ENCODE peak calls at places on chromosomes 1 and 21, in four cellular contexts. I is NT2/D1, R is iPS-NIHi11, O is astrocyte of the cerebellum. X is an unnamed sample.

GRCh38 chr1:36093226-36093625 is 4.5 kb downstream of the ADPRS start:
- DNase-seq in I (no peak), R (no peak), O (no peak), X (no peak)

GRCh38 chr1:201282216-201282615 is 1.1 kb upstream of the PKP1 start:
- DNase-seq in I (no peak), R (no peak), O (no peak), X (no peak)

GRCh38 chr1:156663178-156663577 is 14.0 kb downstream of the NES start:
- DNase-seq in I (no peak), R (no peak), O (no peak), X (no peak)

GRCh38 chr1:21117159-21117953 is 59.3 kb downstream of the EIF4G3 start:
- DNase-seq in I (no peak), R (no peak), O (no peak), X (peak; percentile 5)

GRCh38 chr21:29379517-29380054 is 80.9 kb downstream of the BACH1 start:
- DNase-seq in I (no peak), R (no peak), O (no peak), X (no peak)

GRCh38 chr1:167086033-167086432 is 4.1 kb downstream of the GPA33 start:
- DNase-seq in I (no peak), R (no peak), O (no peak), X (no peak)

GRCh38 chr1:8733463-8733862 is 84.0 kb downstream of the RERE start:
- DNase-seq in I (no peak), R (peak; percentile 63), O (no peak), X (no peak)

GRCh38 chr1:3146458-3146857 is 77.5 kb downstream of the PRDM16 start:
- DNase-seq in I (no peak), R (no peak), O (no peak), X (no peak)

GRCh38 chr21:14862794-14863720 is 201.7 kb downstream of the NRIP1 start:
- DNase-seq in I (no peak), R (no peak), O (no peak), X (no peak)

GRCh38 chr1:206463137-206463536 is 7.1 kb upstream of the IKBKE start:
- DNase-seq in I (no peak), R (no peak), O (no peak), X (no peak)

GRCh38 chr1:161709373-161709772 is 2.3 kb downstream of the FCRLA start:
- DNase-seq in I (no peak), R (no peak), O (no peak), X (no peak)

GRCh38 chr1:6343506-6344405 is 49.8 kb downstream of the ACOT7 start:
- DNase-seq in I (peak; percentile 13), R (peak; percentile 86), O (peak; percentile 44), X (peak; percentile 80)

GRCh38 chr1:56123421-56123820 is 455.9 kb downstream of the PLPP3 start:
- DNase-seq in I (no peak), R (no peak), O (no peak), X (no peak)

GRCh38 chr1:169527461-169528213 is 41.9 kb upstream of the SLC19A2 start:
- DNase-seq in I (no peak), R (no peak), O (no peak), X (no peak)

GRCh38 chr1:171623651-171624331 is 1.7 kb downstream of the MYOCOS start:
- DNase-seq in I (no peak), R (no peak), O (no peak), X (no peak)

GRCh38 chr1:64675718-64676345 is 69.0 kb upstream of the RAVER2 start:
- DNase-seq in I (no peak), R (peak; percentile 40), O (no peak), X (no peak)

GRCh38 chr1:5728956-5729355 is 263.3 kb downstream of the NPHP4 start:
- DNase-seq in I (no peak), R (no peak), O (no peak), X (no peak)

GRCh38 chr1:218611916-218612580 is 266.9 kb downstream of the TGFB2 start:
- DNase-seq in I (no peak), R (no peak), O (no peak), X (no peak)

GRCh38 chr1:84442256-84442655 is 36.8 kb upstream of the RPF1 start:
- DNase-seq in I (no peak), R (no peak), O (peak; percentile 87), X (no peak)

GRCh38 chr1:218521414-218522169 is 176.5 kb downstream of the TGFB2 start:
- DNase-seq in I (peak; percentile 60), R (peak; percentile 65), O (no peak), X (no peak)

X was measured in neuronal stem cell.